ENCODE peak calls at places on chromosomes 11 and 22, in four cellular contexts. X, N, P and T are unnamed samples.

GRCh38 chr11:73585834-73586575 is 11.9 kb downstream of the FAM168A start:
- DNase-seq in N (no peak), X (no peak), P (no peak), T (no peak)

GRCh38 chr11:118908931-118909618 is 16.7 kb downstream of the BCL9L start:
- DNase-seq in P (no peak), N (peak), X (peak), T (no peak)

GRCh38 chr22:46007848-46008261 is 30.9 kb upstream of the WNT7B start:
- DNase-seq in P (no peak), X (no peak), N (peak), T (no peak)

GRCh38 chr11:7512525-7513209 is 1.1 kb upstream of the PPFIBP2 start:
- DNase-seq in X (no peak), P (no peak), N (peak), T (no peak)

GRCh38 chr11:129374993-129375721 is 491 bp upstream of the BARX2 start:
- DNase-seq in X (no peak), P (no peak), N (peak), T (peak)

GRCh38 chr11:126419801-126420729 is 64.6 kb downstream of the ST3GAL4 start:
- DNase-seq in X (no peak), N (no peak), P (no peak), T (no peak)

GRCh38 chr22:34847072-34847471 is 218.9 kb upstream of the ISX start:
- DNase-seq in P (no peak), N (no peak), X (no peak), T (no peak)

GRCh38 chr11:12377824-12378593 is 638 bp downstream of the PARVA start:
- DNase-seq in X (peak), N (peak), P (no peak), T (peak)

GRCh38 chr11:102986815-102987214 is 31.3 kb upstream of the MMP13 start:
- DNase-seq in P (no peak), N (no peak), X (no peak), T (no peak)

GRCh38 chr11:44780940-44781631 is 54.3 kb downstream of the TSPAN18 start:
- DNase-seq in N (no peak), P (no peak), X (no peak), T (no peak)

GRCh38 chr11:3077846-3078440 is 20.7 kb upstream of the CARS1 start:
- DNase-seq in X (no peak), P (no peak), N (no peak), T (no peak)

GRCh38 chr22:40396882-40397281 is 26.5 kb downstream of the SGSM3 start:
- DNase-seq in X (peak), P (no peak), N (peak), T (peak)

GRCh38 chr22:41365425-41365824 is 16.3 kb upstream of the TEF start:
- DNase-seq in X (no peak), N (no peak), P (no peak), T (no peak)

GRCh38 chr22:24411256-24412004 is 16.0 kb upstream of the ADORA2A start:
- DNase-seq in N (no peak), P (no peak), X (no peak), T (no peak)

GRCh38 chr22:37549704-37550059 is 10.6 kb upstream of the CDC42EP1 start:
- DNase-seq in X (peak), P (no peak), N (peak), T (no peak)

GRCh38 chr11:87097582-87097981 is 59.8 kb downstream of the TMEM135 start:
- DNase-seq in X (no peak), N (peak), P (no peak), T (no peak)

GRCh38 chr11:76229690-76230240 is 23.5 kb upstream of the WNT11 start:
- DNase-seq in X (no peak), P (no peak), N (no peak), T (no peak)

GRCh38 chr11:11813288-11813962 is 28.3 kb upstream of the USP47 start:
- DNase-seq in P (no peak), N (peak), X (no peak), T (no peak)

GRCh38 chr22:30790366-30790765 is 95.7 kb downstream of the OSBP2 start:
- DNase-seq in N (no peak), P (no peak), X (no peak), T (no peak)

GRCh38 chr11:119607726-119608125 is 121.3 kb downstream of the NECTIN1 start:
- DNase-seq in N (no peak), X (no peak), P (no peak), T (no peak)

GRCh38 chr11:9313648-9314290 is 624 bp downstream of the TMEM41B start:
- DNase-seq in X (no peak), P (no peak), N (peak), T (no peak)

GRCh38 chr11:9316334-9316733 is 1.9 kb upstream of the TMEM41B start:
- DNase-seq in X (no peak), P (no peak), N (no peak), T (no peak)

GRCh38 chr11:9315078-9315688 is 790 bp upstream of the TMEM41B start:
- DNase-seq in X (no peak), N (peak), P (no peak), T (no peak)

GRCh38 chr11:9310485-9310884 is 3.9 kb downstream of the TMEM41B start:
- DNase-seq in P (no peak), X (no peak), N (no peak), T (no peak)

DNA sequence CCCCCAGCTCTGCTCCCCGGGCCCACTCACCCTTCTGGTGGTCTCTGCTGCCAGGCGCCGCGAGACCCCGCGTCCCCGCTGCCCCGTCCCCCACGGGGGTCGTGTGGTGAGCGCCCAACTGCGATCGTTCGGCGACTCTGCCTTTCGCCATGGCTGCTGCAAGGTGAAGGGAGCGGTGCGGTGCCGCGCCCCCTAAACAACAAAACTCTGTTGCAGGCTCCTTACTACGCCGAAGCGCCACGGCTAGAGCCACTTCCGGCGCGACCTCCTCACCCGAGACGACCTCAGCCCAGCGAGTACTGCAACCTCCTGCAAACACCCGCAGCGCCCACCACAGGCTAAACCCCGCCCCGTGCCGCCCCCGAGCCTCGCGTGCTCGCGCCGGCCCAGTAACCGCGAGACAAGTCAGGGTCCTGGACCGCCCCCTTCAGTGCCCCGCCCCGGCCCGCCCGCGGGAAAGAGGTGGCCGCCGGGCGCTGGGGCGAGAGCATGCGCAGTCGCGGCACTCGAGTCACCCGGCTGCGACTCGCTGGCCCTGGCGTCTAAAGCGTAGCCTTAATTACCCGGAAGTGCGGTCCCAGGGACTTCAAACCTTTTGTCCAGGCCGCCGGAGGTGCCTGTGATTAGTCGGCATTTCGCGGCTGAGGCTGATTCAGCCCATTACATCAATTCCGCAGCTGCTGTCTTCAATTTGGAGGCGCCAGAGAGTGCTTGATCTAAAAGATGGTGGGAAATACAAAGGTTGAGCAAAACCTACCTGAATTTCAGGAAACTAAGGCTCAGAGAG is at the start of gene TMEM41B:
- DNase-seq in N (peak), P (peak), X (peak), T (peak)
- TF ChIP-seq CTCF in N (no peak), P (no peak), X (peak), T (peak)

DNA sequence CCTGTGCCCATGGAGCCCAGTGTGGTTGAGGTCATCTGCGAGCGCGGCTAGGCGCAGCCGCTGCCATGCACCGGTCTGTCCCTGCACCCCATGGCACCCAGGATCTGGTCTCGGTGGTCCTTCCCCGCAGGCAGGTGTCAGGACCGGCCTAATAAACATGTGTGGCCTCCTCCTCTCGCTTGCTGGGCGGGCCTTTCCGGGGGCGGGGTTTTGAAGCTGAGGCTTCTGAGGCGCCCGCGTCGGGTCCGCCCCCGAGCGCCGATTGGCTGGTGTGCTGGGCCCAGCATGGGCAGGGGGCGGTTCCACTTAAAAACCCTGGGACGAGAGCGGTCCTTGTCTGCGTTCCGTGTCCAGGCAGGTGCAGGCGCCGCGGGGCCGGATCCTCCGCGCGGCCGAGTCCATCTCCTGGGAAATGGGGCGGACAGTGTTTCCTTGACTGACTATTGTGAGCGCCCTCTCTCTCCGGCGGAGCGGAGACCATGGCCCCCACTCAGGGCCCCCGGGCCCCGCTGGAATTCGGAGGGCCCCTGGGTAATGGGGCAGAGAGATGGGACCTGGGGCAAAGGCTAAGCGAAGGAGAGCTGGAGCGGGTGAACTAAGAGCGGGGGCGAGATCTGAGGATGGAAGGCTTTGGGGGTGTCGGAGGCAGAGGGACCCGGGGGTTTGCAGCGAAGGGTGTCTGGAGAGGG is at the start of gene TM7SF2:
- DNase-seq in N (peak), P (peak), X (peak), T (peak)
- TF ChIP-seq CTCF in N (no peak), P (no peak), X (no peak), T (no peak)

DNA sequence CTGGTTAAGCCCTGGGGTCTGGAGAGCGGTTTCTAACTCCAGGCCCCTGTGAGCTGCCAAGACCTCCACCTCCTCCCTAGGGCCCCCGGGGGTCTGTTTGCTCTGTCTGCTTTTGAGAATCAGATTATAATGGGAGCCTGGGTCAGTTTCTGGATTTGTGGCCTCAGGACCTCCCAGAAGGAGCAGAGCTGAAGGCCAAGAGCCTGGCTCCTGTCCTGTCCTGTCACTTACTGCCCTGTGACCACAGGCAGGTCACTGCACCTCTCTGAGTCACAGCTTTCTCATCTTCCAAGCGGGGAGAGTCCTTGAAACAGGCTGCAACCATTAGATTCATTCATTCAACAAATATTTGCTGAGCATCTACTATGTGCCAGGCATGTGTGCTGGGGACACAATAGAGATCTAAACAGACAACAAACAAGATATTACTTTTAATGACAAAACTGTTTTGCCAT is 87.3 kb upstream of the FGF3 start:
- DNase-seq in X (no peak), P (no peak), N (no peak), T (no peak)
- TF ChIP-seq CTCF in X (no peak), P (no peak), N (no peak), T (no peak)

GRCh38 chr11:71114124-71114851 is 138.1 kb downstream of the SHANK2 start:
- DNase-seq in X (no peak), P (no peak), N (no peak), T (no peak)
- TF ChIP-seq CTCF in X (no peak), P (no peak), N (no peak), T (no peak)